ENCODE peak calls at places on chromosomes 16 and 17, in eight cellular contexts. A is OCI-M1, F is NCI-H1048, R is ELR, V is T-cell, P is AG09309, M is T-helper 1 cell, Q is H9. J is an unnamed sample.

GRCh38 chr16:68375801-68376536 is 65.2 kb downstream of the PRMT7 start:
- DNase-seq in Q (no peak), F (no peak), V (no peak), M (no peak), A (no peak), P (no peak), R (no peak), J (peak)

GRCh38 chr17:28407130-28407973 is 1.3 kb upstream of the SLC46A1 start:
- DNase-seq in V (no peak), Q (peak), F (no peak), P (no peak), M (no peak), A (no peak), R (no peak), J (no peak)

GRCh38 chr16:56600398-56600999 is 7.9 kb upstream of the MT2A start:
- DNase-seq in Q (no peak), F (no peak), M (no peak), V (no peak), A (peak), P (no peak), R (peak), J (no peak)

GRCh38 chr16:23280483-23280967 is 21.6 kb upstream of the SCNN1B start:
- DNase-seq in P (no peak), A (no peak), M (no peak), Q (no peak), R (peak), F (no peak), V (no peak), J (no peak)

GRCh38 chr16:55470533-55471371 is 8.2 kb upstream of the MMP2 start:
- DNase-seq in P (peak), Q (peak), A (peak), V (no peak), R (peak), M (no peak), F (no peak), J (no peak)

GRCh38 chr16:11225677-11226549 is 30.1 kb downstream of the SOCS1 start:
- DNase-seq in A (no peak), F (no peak), V (no peak), P (no peak), R (no peak), M (no peak), Q (no peak), J (no peak)

GRCh38 chr16:56246051-56246817 is 54.9 kb downstream of the GNAO1 start:
- DNase-seq in V (no peak), A (no peak), M (no peak), P (no peak), F (no peak), R (peak), Q (peak), J (no peak)

GRCh38 chr16:72068930-72069329 is 5.9 kb downstream of the HPR start:
- DNase-seq in V (no peak), A (no peak), M (no peak), F (no peak), Q (no peak), P (no peak), R (no peak), J (no peak)

GRCh38 chr17:73586921-73587680 is 57.1 kb downstream of the SDK2 start:
- DNase-seq in F (no peak), P (no peak), V (no peak), A (peak), Q (no peak), M (no peak), R (peak), J (no peak)

GRCh38 chr17:28949185-28950016 is 1.9 kb downstream of the PHF12 start:
- DNase-seq in F (no peak), A (peak), M (peak), V (peak), Q (peak), P (no peak), R (peak), J (peak)

GRCh38 chr17:41691031-41691777 is 2.5 kb downstream of the EIF1 start:
- DNase-seq in F (no peak), V (no peak), M (no peak), A (no peak), Q (no peak), P (no peak), R (peak), J (no peak)

GRCh38 chr16:30637952-30638351 is 12.8 kb upstream of the PRR14 start:
- DNase-seq in R (peak), P (no peak), V (no peak), Q (no peak), M (no peak), F (no peak), A (peak), J (no peak)

GRCh38 chr16:68396481-68396880 is 51.8 kb downstream of the SMPD3 start:
- DNase-seq in M (peak), A (peak), Q (no peak), V (peak), R (peak), F (no peak), P (peak), J (no peak)

GRCh38 chr16:68732068-68732680 is 4.9 kb upstream of the CDH1 start:
- DNase-seq in R (peak), Q (peak), P (no peak), M (no peak), F (no peak), V (no peak), A (peak), J (no peak)

GRCh38 chr17:55728833-55729232 is 6.2 kb upstream of the TMEM100 start:
- DNase-seq in V (no peak), Q (no peak), A (no peak), M (no peak), F (no peak), P (no peak), R (no peak), J (no peak)

GRCh38 chr17:42484304-42484703 is 25.6 kb downstream of the ATP6V0A1 start:
- DNase-seq in V (peak), Q (no peak), F (no peak), M (peak), R (no peak), A (peak), P (no peak), J (no peak)

J was measured in psoas muscle.